ENCODE peak calls at places on chromosome 1, in five cellular contexts. J, W, R, Z and N are unnamed samples.

GRCh38 chr1:222739465-222739864 is 2.5 kb downstream of the FAM177B start:
- ATAC-seq in J (no peak), W (no peak), R (no peak), Z (no peak), N (no peak)

GRCh38 chr1:93839756-93840155 is 39.2 kb downstream of the DNTTIP2 start:
- ATAC-seq in J (no peak), W (peak; percentile 25), R (no peak), Z (no peak), N (no peak)

GRCh38 chr1:17119076-17119743 is at the start of gene PADI2:
- ATAC-seq in J (peak; percentile 95), W (peak; percentile 93), R (peak; percentile 94), Z (no peak), N (peak; percentile 95)

GRCh38 chr1:28966617-28967016 is 52.2 kb downstream of the EPB41 start:
- ATAC-seq in J (no peak), W (no peak), R (no peak), Z (no peak), N (no peak)

GRCh38 chr1:71835442-71835813 is 446.9 kb downstream of the NEGR1 start:
- ATAC-seq in J (no peak), W (no peak), R (no peak), Z (no peak), N (no peak)

GRCh38 chr1:219871427-219872057 is 56.8 kb downstream of the SLC30A10 start:
- ATAC-seq in J (no peak), W (no peak), R (no peak), Z (no peak), N (no peak)

GRCh38 chr1:166980818-166981217 is 5.5 kb upstream of the ILDR2 start:
- ATAC-seq in J (no peak), W (no peak), R (no peak), Z (no peak), N (no peak)

GRCh38 chr1:47786301-47786700 is 210.9 kb downstream of the TRABD2B start:
- ATAC-seq in J (no peak), W (no peak), R (no peak), Z (no peak), N (no peak)

GRCh38 chr1:16020325-16020724 is 1.5 kb upstream of the CLCNKA start:
- ATAC-seq in J (no peak), W (no peak), R (no peak), Z (no peak), N (no peak)